ENCODE peak calls at places on chromosomes 12 and 14, in six cellular contexts. One of them, this sample, is unnamed.

GRCh38 chr14:62667515-62667914 is 377.7 kb downstream of the KCNH5 start:
- DNase-seq in SHP77: no peak
- DNase-seq in fibroblast of the aortic adventitia: no peak
- DNase-seq in stimulated activated naive B cell treated with anti-CD40 and anti-IgM and Interleukin-4, amounts not matched to agents 10 μg/mL and 1 μg/mL and 100 μg/mL, for 72 hours: no peak
- DNase-seq in activated naive CD4-positive, alpha-beta T cell: no peak
- DNase-seq in hepatic stellate cell: no peak
- DNase-seq in this sample: no peak

GRCh38 chr12:3311027-3311402 is 180.0 kb upstream of the PRMT8 start:
- DNase-seq in SHP77: no peak
- DNase-seq in fibroblast of the aortic adventitia: no peak
- DNase-seq in stimulated activated naive B cell treated with anti-CD40 and anti-IgM and Interleukin-4, amounts not matched to agents 10 μg/mL and 1 μg/mL and 100 μg/mL, for 72 hours: no peak
- DNase-seq in activated naive CD4-positive, alpha-beta T cell: no peak
- DNase-seq in hepatic stellate cell: no peak
- DNase-seq in this sample: no peak

GRCh38 chr14:20262642-20263128 is 23.6 kb downstream of the OR11H4 start:
- DNase-seq in SHP77: no peak
- DNase-seq in fibroblast of the aortic adventitia: peak; percentile 59
- DNase-seq in stimulated activated naive B cell treated with anti-CD40 and anti-IgM and Interleukin-4, amounts not matched to agents 10 μg/mL and 1 μg/mL and 100 μg/mL, for 72 hours: no peak
- DNase-seq in activated naive CD4-positive, alpha-beta T cell: no peak
- DNase-seq in hepatic stellate cell: no peak
- DNase-seq in this sample: no peak

GRCh38 chr12:43208627-43209026 is 343.4 kb downstream of the ADAMTS20 start:
- DNase-seq in SHP77: no peak
- DNase-seq in fibroblast of the aortic adventitia: peak; percentile 73
- DNase-seq in stimulated activated naive B cell treated with anti-CD40 and anti-IgM and Interleukin-4, amounts not matched to agents 10 μg/mL and 1 μg/mL and 100 μg/mL, for 72 hours: no peak
- DNase-seq in activated naive CD4-positive, alpha-beta T cell: no peak
- DNase-seq in hepatic stellate cell: no peak
- DNase-seq in this sample: no peak

GRCh38 chr12:4701863-4702262 is 18.3 kb upstream of the GALNT8 start:
- DNase-seq in SHP77: no peak
- DNase-seq in fibroblast of the aortic adventitia: peak; percentile 11
- DNase-seq in stimulated activated naive B cell treated with anti-CD40 and anti-IgM and Interleukin-4, amounts not matched to agents 10 μg/mL and 1 μg/mL and 100 μg/mL, for 72 hours: no peak
- DNase-seq in activated naive CD4-positive, alpha-beta T cell: no peak
- DNase-seq in hepatic stellate cell: no peak
- DNase-seq in this sample: no peak

GRCh38 chr12:112107728-112108447 is 695 bp downstream of the NAA25 start:
- DNase-seq in SHP77: peak; percentile 27
- DNase-seq in fibroblast of the aortic adventitia: no peak
- DNase-seq in stimulated activated naive B cell treated with anti-CD40 and anti-IgM and Interleukin-4, amounts not matched to agents 10 μg/mL and 1 μg/mL and 100 μg/mL, for 72 hours: no peak
- DNase-seq in activated naive CD4-positive, alpha-beta T cell: no peak
- DNase-seq in hepatic stellate cell: no peak
- DNase-seq in this sample: no peak

GRCh38 chr12:20798561-20798960 is 11.9 kb upstream of the SLCO1B3 start:
- DNase-seq in SHP77: no peak
- DNase-seq in fibroblast of the aortic adventitia: peak; percentile 14
- DNase-seq in stimulated activated naive B cell treated with anti-CD40 and anti-IgM and Interleukin-4, amounts not matched to agents 10 μg/mL and 1 μg/mL and 100 μg/mL, for 72 hours: no peak
- DNase-seq in activated naive CD4-positive, alpha-beta T cell: no peak
- DNase-seq in hepatic stellate cell: peak; percentile 3
- DNase-seq in this sample: peak; percentile 0

GRCh38 chr12:96749978-96750377 is 157.1 kb upstream of the NEDD1 start:
- DNase-seq in SHP77: no peak
- DNase-seq in fibroblast of the aortic adventitia: no peak
- DNase-seq in stimulated activated naive B cell treated with anti-CD40 and anti-IgM and Interleukin-4, amounts not matched to agents 10 μg/mL and 1 μg/mL and 100 μg/mL, for 72 hours: no peak
- DNase-seq in activated naive CD4-positive, alpha-beta T cell: no peak
- DNase-seq in hepatic stellate cell: no peak
- DNase-seq in this sample: no peak

GRCh38 chr12:1916396-1917171 is 1.9 kb downstream of the CACNA2D4 start:
- DNase-seq in SHP77: no peak
- DNase-seq in fibroblast of the aortic adventitia: peak; percentile 12
- DNase-seq in stimulated activated naive B cell treated with anti-CD40 and anti-IgM and Interleukin-4, amounts not matched to agents 10 μg/mL and 1 μg/mL and 100 μg/mL, for 72 hours: peak; percentile 0
- DNase-seq in activated naive CD4-positive, alpha-beta T cell: no peak
- DNase-seq in hepatic stellate cell: peak; percentile 14
- DNase-seq in this sample: no peak

GRCh38 chr12:102954143-102954542 is 3.3 kb upstream of the ASCL1 start:
- DNase-seq in SHP77: peak; percentile 25
- DNase-seq in fibroblast of the aortic adventitia: no peak
- DNase-seq in stimulated activated naive B cell treated with anti-CD40 and anti-IgM and Interleukin-4, amounts not matched to agents 10 μg/mL and 1 μg/mL and 100 μg/mL, for 72 hours: no peak
- DNase-seq in activated naive CD4-positive, alpha-beta T cell: no peak
- DNase-seq in hepatic stellate cell: no peak
- DNase-seq in this sample: no peak

This sample was measured in NCI-H187.